ENCODE peak calls at places on chromosomes 5 and 9, in four cellular contexts. One of them, this sample, is unnamed.

GRCh38 chr9:120578614-120579013 is 1.4 kb downstream of the CDK5RAP2 start:
- DNase-seq in Calu3: no peak
- DNase-seq in hypothalamus: no peak
- DNase-seq in GM04504: no peak
- DNase-seq in this sample: no peak

GRCh38 chr9:93589688-93590087 is 13.3 kb downstream of the PHF2 start:
- DNase-seq in Calu3: no peak
- DNase-seq in hypothalamus: no peak
- DNase-seq in GM04504: no peak
- DNase-seq in this sample: no peak

GRCh38 chr5:43041131-43041668 is 1.1 kb upstream of the ANXA2R start:
- DNase-seq in Calu3: no peak
- DNase-seq in hypothalamus: no peak
- DNase-seq in GM04504: peak
- DNase-seq in this sample: no peak

GRCh38 chr5:102737161-102737560 is 17.9 kb upstream of the PAM start:
- DNase-seq in Calu3: no peak
- DNase-seq in hypothalamus: no peak
- DNase-seq in GM04504: no peak
- DNase-seq in this sample: no peak

GRCh38 chr9:136532799-136533774 is 12.8 kb downstream of the NOTCH1 start:
- DNase-seq in Calu3: no peak
- DNase-seq in hypothalamus: no peak
- DNase-seq in GM04504: no peak
- DNase-seq in this sample: no peak

GRCh38 chr5:171893290-171893890 is 107.8 kb downstream of the SMIM23 start:
- DNase-seq in Calu3: no peak
- DNase-seq in hypothalamus: no peak
- DNase-seq in GM04504: peak
- DNase-seq in this sample: peak

GRCh38 chr5:79448336-79448735 is 65.6 kb downstream of the HOMER1 start:
- DNase-seq in Calu3: no peak
- DNase-seq in hypothalamus: no peak
- DNase-seq in GM04504: no peak
- DNase-seq in this sample: peak

GRCh38 chr9:37471942-37472679 is 6.9 kb upstream of the ZBTB5 start:
- DNase-seq in Calu3: no peak
- DNase-seq in hypothalamus: no peak
- DNase-seq in GM04504: peak
- DNase-seq in this sample: peak

GRCh38 chr5:25033658-25034057 is 388.9 kb upstream of the CDH10 start:
- DNase-seq in Calu3: no peak
- DNase-seq in hypothalamus: no peak
- DNase-seq in GM04504: no peak
- DNase-seq in this sample: no peak

GRCh38 chr5:169164481-169164925 is 136.4 kb downstream of the SLIT3 start:
- DNase-seq in Calu3: no peak
- DNase-seq in hypothalamus: no peak
- DNase-seq in GM04504: peak
- DNase-seq in this sample: no peak

GRCh38 chr9:68714416-68715180 is 9.6 kb downstream of the PIP5K1B start:
- DNase-seq in Calu3: no peak
- DNase-seq in hypothalamus: no peak
- DNase-seq in GM04504: no peak
- DNase-seq in this sample: no peak

GRCh38 chr9:114770991-114771390 is 34.8 kb downstream of the TNFSF15 start:
- DNase-seq in Calu3: no peak
- DNase-seq in hypothalamus: no peak
- DNase-seq in GM04504: no peak
- DNase-seq in this sample: no peak

GRCh38 chr9:113602126-113603119 is 138.9 kb downstream of the RGS3 start:
- DNase-seq in Calu3: peak
- DNase-seq in hypothalamus: no peak
- DNase-seq in GM04504: peak
- DNase-seq in this sample: peak

This sample was measured in astrocyte of the cerebellum.